ENCODE peak calls at places on chromosomes 16 and 17, in seven cellular contexts. W is uterus, C is kidney epithelial cell, S is RWPE2, D is body of pancreas, B is transverse colon, G is left ventricle myocardium inferior. A is an unnamed sample.

GRCh38 chr16:11989238-11990160 is 13.0 kb downstream of the SNX29 start:
- DNase-seq in W (no peak), C (no peak), S (no peak), D (no peak), B (no peak), G (no peak), A (no peak)

GRCh38 chr17:13008461-13008860 is 9.4 kb downstream of the ELAC2 start:
- DNase-seq in W (no peak), C (no peak), S (no peak), D (no peak), B (no peak), G (no peak), A (no peak)

GRCh38 chr17:71032746-71033273 is 863.5 kb downstream of the KCNJ2 start:
- DNase-seq in W (no peak), C (no peak), S (no peak), D (no peak), B (no peak), G (no peak), A (peak; percentile 48)

GRCh38 chr17:47401100-47401499 is 77.3 kb downstream of the EFCAB13 start:
- DNase-seq in W (no peak), C (no peak), S (no peak), D (no peak), B (no peak), G (no peak), A (no peak)

GRCh38 chr17:28550858-28551257 is 1.6 kb downstream of the UNC119 start:
- DNase-seq in W (no peak), C (no peak), S (no peak), D (no peak), B (no peak), G (no peak), A (no peak)

GRCh38 chr16:10339777-10340752 is 45.8 kb upstream of the ATF7IP2 start:
- DNase-seq in W (no peak), C (no peak), S (no peak), D (no peak), B (no peak), G (no peak), A (no peak)

GRCh38 chr16:86075488-86075785 is 176.5 kb downstream of the IRF8 start:
- DNase-seq in W (no peak), C (no peak), S (no peak), D (no peak), B (no peak), G (no peak), A (no peak)

GRCh38 chr17:32596666-32597065 is 109.9 kb downstream of the CDK5R1 start:
- DNase-seq in W (no peak), C (no peak), S (no peak), D (no peak), B (no peak), G (no peak), A (no peak)

GRCh38 chr17:45784583-45785372 is 658 bp downstream of the CRHR1 start:
- DNase-seq in W (peak; percentile 40), C (no peak), S (no peak), D (peak; percentile 42), B (no peak), G (peak; percentile 17), A (peak; percentile 88)

GRCh38 chr16:14452066-14452465 is 178.0 kb downstream of the PARN start:
- DNase-seq in W (no peak), C (no peak), S (no peak), D (no peak), B (no peak), G (no peak), A (no peak)

GRCh38 chr17:20279631-20280030 is 187.7 kb downstream of the LGALS9B start:
- DNase-seq in W (no peak), C (no peak), S (no peak), D (no peak), B (no peak), G (no peak), A (no peak)

GRCh38 chr17:20273741-20274500 is 193.4 kb downstream of the LGALS9B start:
- DNase-seq in W (no peak), C (no peak), S (no peak), D (no peak), B (no peak), G (no peak), A (peak; percentile 2)

GRCh38 chr17:20275653-20276052 is 191.7 kb downstream of the LGALS9B start:
- DNase-seq in W (no peak), C (no peak), S (no peak), D (no peak), B (no peak), G (no peak), A (no peak)

GRCh38 chr17:20278805-20279204 is 188.5 kb downstream of the LGALS9B start:
- DNase-seq in W (no peak), C (no peak), S (no peak), D (no peak), B (no peak), G (no peak), A (peak; percentile 16)

DNA sequence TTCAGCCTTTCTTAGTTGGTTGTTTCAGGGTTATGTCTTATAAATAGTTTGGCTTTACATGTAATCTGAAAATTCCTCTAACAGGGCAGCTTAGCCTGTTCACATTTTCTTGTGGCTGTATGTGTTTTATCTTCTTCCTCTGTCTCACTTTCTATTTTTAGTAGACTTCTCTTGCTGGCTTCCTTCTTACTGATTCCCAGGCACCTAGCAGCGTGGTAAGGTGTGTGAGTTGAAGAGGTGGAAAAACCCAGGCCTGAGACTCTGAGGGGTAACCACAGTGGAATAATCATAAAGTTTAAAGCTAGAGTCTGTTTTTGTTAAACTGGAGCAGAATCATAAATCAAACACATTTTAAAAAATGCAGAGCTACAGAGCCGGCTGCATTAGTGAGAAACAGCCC is 190.9 kb downstream of the LGALS9B start:
- DNase-seq in W (no peak), C (no peak), S (no peak), D (no peak), B (no peak), G (no peak), A (no peak)
- H3K36me3 ChIP-seq in W (no peaks in the 10 kb centered on the region), C (peaks cover 1% of the 10 kb centered on the region), S (peaks cover 7% of the 10 kb centered on the region), D (no peaks in the 10 kb centered on the region), B (no peaks in the 10 kb centered on the region), G (no peaks in the 10 kb centered on the region), A (peaks cover under 1% of the 10 kb centered on the region)

DNA sequence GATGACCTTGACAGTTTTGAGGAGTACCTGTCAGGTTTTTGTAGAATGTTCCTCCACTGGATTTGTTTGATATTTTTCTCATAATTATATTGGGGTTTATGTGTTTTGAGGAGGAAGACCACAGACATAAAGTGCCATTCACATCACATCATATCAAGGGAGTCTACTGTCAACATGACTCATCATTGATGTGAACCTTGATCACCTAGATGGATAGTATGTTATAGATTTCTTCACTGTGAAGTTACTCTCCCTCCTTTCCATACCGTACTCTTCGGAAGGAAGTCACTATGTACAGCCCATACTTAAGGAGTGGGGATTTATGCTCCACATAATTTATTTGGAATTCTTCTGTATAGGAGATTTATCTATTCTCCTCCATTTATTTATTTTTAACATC is 23.2 kb downstream of the PRSS54 start:
- DNase-seq in W (no peak), C (no peak), S (no peak), D (no peak), B (no peak), G (no peak), A (no peak)
- H3K36me3 ChIP-seq in W (no peaks in the 10 kb centered on the region), C (no peaks in the 10 kb centered on the region), S (no peaks in the 10 kb centered on the region), D (no peaks in the 10 kb centered on the region), B (no peaks in the 10 kb centered on the region), G (no peaks in the 10 kb centered on the region), A (no peaks in the 10 kb centered on the region)

GRCh38 chr17:2980211-2980903 is 83.0 kb downstream of the OR1D5 start:
- DNase-seq in W (no peak), C (no peak), S (no peak), D (no peak), B (no peak), G (no peak), A (no peak)
- H3K36me3 ChIP-seq in W (no peaks in the 10 kb centered on the region), C (peaks cover 1% of the 10 kb centered on the region), S (peaks cover 75% of the 10 kb centered on the region), D (peaks cover 14% of the 10 kb centered on the region), B (no peaks in the 10 kb centered on the region), G (peaks cover 22% of the 10 kb centered on the region), A (peaks cover 26% of the 10 kb centered on the region)

DNA sequence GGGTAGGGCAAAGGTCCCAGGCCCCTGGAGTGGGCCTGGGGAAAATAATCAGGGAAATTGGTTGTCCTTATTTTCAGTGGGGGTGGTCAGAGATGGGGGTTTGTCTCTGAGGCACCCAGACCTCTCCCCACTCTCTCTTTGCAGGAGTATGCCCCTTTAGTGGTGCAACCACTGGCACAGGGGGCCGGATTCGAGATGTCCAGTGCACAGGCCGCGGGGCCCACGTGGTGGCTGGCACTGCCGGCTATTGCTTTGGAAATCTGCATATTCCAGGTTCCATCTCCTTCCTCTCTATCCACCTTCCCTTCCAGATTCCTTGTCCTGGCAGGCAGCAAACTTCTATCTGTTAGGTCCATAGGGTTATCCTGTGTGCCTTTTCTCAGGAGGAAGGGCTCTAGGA is 7.6 kb downstream of the PFAS start:
- DNase-seq in W (no peak), C (no peak), S (no peak), D (no peak), B (no peak), G (no peak), A (no peak)
- H3K36me3 ChIP-seq in W (no peaks in the 10 kb centered on the region), C (no peaks in the 10 kb centered on the region), S (peaks cover 76% of the 10 kb centered on the region), D (peaks cover 9% of the 10 kb centered on the region), B (no peaks in the 10 kb centered on the region), G (peaks cover 72% of the 10 kb centered on the region), A (peaks cover 44% of the 10 kb centered on the region)

GRCh38 chr17:4541041-4541327 is 14.2 kb downstream of the MYBBP1A start:
- DNase-seq in W (no peak), C (no peak), S (no peak), D (no peak), B (no peak), G (no peak), A (no peak)

GRCh38 chr17:4539025-4539424 is 16.2 kb downstream of the MYBBP1A start:
- DNase-seq in W (no peak), C (no peak), S (no peak), D (no peak), B (no peak), G (no peak), A (no peak)

GRCh38 chr17:4540224-4541040 is 14.8 kb downstream of the MYBBP1A start:
- DNase-seq in W (no peak), C (no peak), S (no peak), D (peak; percentile 30), B (no peak), G (no peak), A (peak; percentile 87)

GRCh38 chr17:4538236-4539002 is 16.8 kb downstream of the MYBBP1A start:
- DNase-seq in W (no peak), C (no peak), S (no peak), D (no peak), B (no peak), G (no peak), A (no peak)

GRCh38 chr17:4539576-4540223 is 15.5 kb downstream of the MYBBP1A start:
- DNase-seq in W (no peak), C (no peak), S (no peak), D (no peak), B (no peak), G (no peak), A (no peak)
- H3K36me3 ChIP-seq in W (no peaks in the 10 kb centered on the region), C (peaks cover 5% of the 10 kb centered on the region), S (peaks cover 50% of the 10 kb centered on the region), D (peaks cover 22% of the 10 kb centered on the region), B (peaks cover 26% of the 10 kb centered on the region), G (peaks cover 54% of the 10 kb centered on the region), A (peaks cover 28% of the 10 kb centered on the region)

A was measured in H7.